ENCODE peak calls at places on chromosomes 5 and 9, in eight cellular contexts. L is AG10803; X is lung; I is PC-3; W is A549; Q is naive thymus-derived CD4-positive, alpha-beta T cell; A is psoas muscle; J is iPS DF 6.9. T is an unnamed sample.

GRCh38 chr5:109884676-109885075 is 194.9 kb downstream of the MAN2A1 start:
- DNase-seq in I (no peak), A (no peak), L (no peak), Q (no peak), X (no peak), W (no peak), J (no peak), T (no peak)

GRCh38 chr5:67659288-67659687 is 462.7 kb upstream of the CD180 start:
- DNase-seq in I (no peak), Q (no peak), L (no peak), J (no peak), A (no peak), X (no peak), W (no peak), T (no peak)

GRCh38 chr9:134355561-134356278 is 29.5 kb downstream of the RXRA start:
- DNase-seq in I (peak), J (no peak), W (no peak), X (peak), A (no peak), Q (no peak), L (no peak), T (no peak)

GRCh38 chr5:53035868-53036381 is 46.8 kb downstream of the ITGA2 start:
- DNase-seq in X (no peak), A (no peak), Q (no peak), W (peak), I (peak), L (no peak), J (no peak), T (no peak)

GRCh38 chr9:97388721-97389238 is 23.1 kb upstream of the TDRD7 start:
- DNase-seq in W (no peak), A (no peak), X (no peak), L (no peak), I (peak), J (no peak), Q (no peak), T (no peak)

GRCh38 chr5:150542933-150543445 is 35.1 kb downstream of the NDST1 start:
- DNase-seq in Q (no peak), J (no peak), W (no peak), I (no peak), L (no peak), X (no peak), A (no peak), T (no peak)

GRCh38 chr5:67173959-67174358 is 22.6 kb downstream of the CD180 start:
- DNase-seq in A (no peak), W (no peak), Q (no peak), J (no peak), I (no peak), L (no peak), X (no peak), T (no peak)

GRCh38 chr5:146797683-146798082 is 80.9 kb downstream of the PPP2R2B start:
- DNase-seq in J (no peak), W (no peak), L (no peak), X (no peak), A (no peak), Q (no peak), I (no peak), T (no peak)

GRCh38 chr9:128317629-128318028 is 4.6 kb downstream of the TRUB2 start:
- DNase-seq in J (no peak), L (no peak), X (no peak), I (peak), Q (no peak), A (no peak), W (no peak), T (no peak)

GRCh38 chr5:15702102-15702501 is 202.1 kb downstream of the FBXL7 start:
- DNase-seq in I (no peak), X (no peak), A (no peak), W (peak), J (no peak), Q (no peak), L (peak), T (peak)

GRCh38 chr9:72442212-72442607 is 77.2 kb upstream of the ZFAND5 start:
- DNase-seq in W (peak), Q (no peak), L (peak), A (no peak), I (peak), J (no peak), X (no peak), T (peak)

GRCh38 chr9:69324549-69325401 is at the start of gene ENTREP1:
- DNase-seq in I (peak), A (peak), X (peak), J (no peak), W (peak), Q (no peak), L (peak), T (peak)

GRCh38 chr5:6823996-6824395 is 110.8 kb downstream of the TENT4A start:
- DNase-seq in X (no peak), W (no peak), I (peak), J (no peak), Q (no peak), A (no peak), L (no peak), T (no peak)

GRCh38 chr5:135181653-135182052 is 147.6 kb upstream of the PITX1 start:
- DNase-seq in L (no peak), I (no peak), J (no peak), Q (no peak), X (no peak), W (no peak), A (no peak), T (no peak)

GRCh38 chr5:180366303-180366702 is 13.2 kb upstream of the GFPT2 start:
- DNase-seq in X (no peak), L (peak), A (peak), Q (no peak), I (no peak), J (no peak), W (no peak), T (peak)

GRCh38 chr9:133740891-133741290 is 2.7 kb upstream of the SARDH start:
- DNase-seq in Q (no peak), A (no peak), L (no peak), W (no peak), J (no peak), X (peak), I (no peak), T (no peak)

GRCh38 chr5:131209506-131210191 is 38.9 kb downstream of the LYRM7 start:
- DNase-seq in L (no peak), I (no peak), J (no peak), W (no peak), Q (peak), X (no peak), A (no peak), T (no peak)

DNA sequence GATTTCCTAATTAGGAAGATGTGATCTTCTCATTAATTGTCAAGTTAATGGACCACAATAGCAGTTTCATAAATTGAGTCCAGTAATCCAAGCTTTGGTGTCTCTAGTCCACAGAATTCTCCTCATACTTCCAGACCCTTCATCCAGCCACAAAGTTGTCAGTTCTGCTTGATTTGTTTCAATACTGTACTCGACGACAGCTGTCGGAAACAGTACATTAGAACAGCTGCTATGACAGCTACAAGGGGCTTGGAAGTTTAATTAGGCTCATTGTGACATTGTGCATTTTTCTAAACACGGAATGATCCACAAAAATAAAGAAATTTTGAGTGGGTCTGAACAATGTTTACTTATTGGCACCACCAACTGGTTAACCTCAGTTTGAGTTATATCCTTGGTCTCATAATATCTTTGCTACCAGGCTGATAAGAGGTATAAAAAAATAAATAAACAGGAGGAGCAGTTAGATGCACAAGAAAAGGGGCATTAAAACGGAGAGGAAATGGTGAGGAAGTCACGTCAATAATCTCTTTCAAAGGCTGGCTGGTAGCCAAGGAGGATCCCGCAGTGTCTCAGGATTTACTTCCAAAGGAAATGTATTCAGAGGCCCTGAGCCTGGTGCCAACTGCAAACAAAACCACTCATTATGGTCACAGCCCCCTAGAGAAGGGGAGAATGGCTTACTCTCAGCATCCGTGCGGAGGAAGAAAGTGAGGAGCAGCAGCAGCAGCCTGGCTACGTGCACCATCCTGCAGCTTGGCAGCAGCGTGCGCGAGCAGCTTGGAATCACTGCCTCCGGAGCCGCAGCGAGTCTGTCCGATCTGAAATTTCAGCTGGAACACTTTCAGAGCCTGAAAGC is 933.7 kb upstream of the DMAC1 start:
- DNase-seq in A (peak), W (no peak), X (no peak), I (no peak), J (no peak), L (no peak), Q (no peak), T (peak)
- H3K4me3 ChIP-seq in A (peak), W (no peak), X (no peak), I (no peak), J (no peak), L (no peak), Q (no peak), T (peak)

GRCh38 chr9:123834907-123835562 is 94.9 kb downstream of the DENND1A start:
- DNase-seq in W (no peak), J (no peak), I (no peak), X (no peak), Q (no peak), A (no peak), L (peak), T (peak)
- H3K4me3 ChIP-seq in W (no peak), J (no peak), I (no peak), X (no peak), Q (no peak), A (peak), L (no peak), T (no peak)

DNA sequence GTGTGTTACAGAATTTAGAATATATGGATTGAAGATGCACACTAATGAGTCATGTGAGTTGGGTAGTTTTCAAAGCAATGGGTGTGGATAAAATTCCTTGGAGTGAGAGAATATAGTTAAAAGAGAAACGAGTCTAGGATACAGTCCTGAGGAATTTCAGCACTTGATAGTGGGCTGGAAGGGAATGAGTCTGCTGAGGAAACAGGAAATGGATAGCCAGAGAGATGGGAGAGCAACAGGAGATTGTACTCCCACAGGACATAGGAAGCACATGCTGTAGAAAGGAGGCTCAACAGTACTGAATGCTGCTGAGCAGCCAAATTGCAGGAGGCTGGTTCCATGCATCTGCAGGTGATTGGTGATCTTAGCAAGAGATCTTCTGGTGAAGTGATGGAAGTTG is 68.1 kb downstream of the FBN2 start:
- DNase-seq in Q (no peak), A (no peak), I (no peak), X (no peak), W (no peak), L (peak), J (no peak), T (no peak)
- H3K4me3 ChIP-seq in Q (no peak), A (no peak), I (no peak), X (no peak), W (no peak), L (no peak), J (no peak), T (no peak)

GRCh38 chr5:54720346-54720745 is 202.8 kb downstream of the SNX18 start:
- DNase-seq in X (no peak), J (no peak), I (no peak), A (no peak), Q (no peak), L (no peak), W (no peak), T (no peak)

GRCh38 chr5:54718647-54719046 is 201.1 kb downstream of the SNX18 start:
- DNase-seq in J (no peak), Q (no peak), W (no peak), L (peak), I (no peak), A (peak), X (peak), T (peak)

GRCh38 chr5:54717459-54717858 is 199.9 kb downstream of the SNX18 start:
- DNase-seq in W (no peak), I (no peak), L (no peak), X (no peak), Q (no peak), J (no peak), A (no peak), T (no peak)

GRCh38 chr5:54717870-54718269 is 200.3 kb downstream of the SNX18 start:
- DNase-seq in L (no peak), J (no peak), Q (no peak), I (no peak), A (no peak), W (no peak), X (no peak), T (no peak)

DNA sequence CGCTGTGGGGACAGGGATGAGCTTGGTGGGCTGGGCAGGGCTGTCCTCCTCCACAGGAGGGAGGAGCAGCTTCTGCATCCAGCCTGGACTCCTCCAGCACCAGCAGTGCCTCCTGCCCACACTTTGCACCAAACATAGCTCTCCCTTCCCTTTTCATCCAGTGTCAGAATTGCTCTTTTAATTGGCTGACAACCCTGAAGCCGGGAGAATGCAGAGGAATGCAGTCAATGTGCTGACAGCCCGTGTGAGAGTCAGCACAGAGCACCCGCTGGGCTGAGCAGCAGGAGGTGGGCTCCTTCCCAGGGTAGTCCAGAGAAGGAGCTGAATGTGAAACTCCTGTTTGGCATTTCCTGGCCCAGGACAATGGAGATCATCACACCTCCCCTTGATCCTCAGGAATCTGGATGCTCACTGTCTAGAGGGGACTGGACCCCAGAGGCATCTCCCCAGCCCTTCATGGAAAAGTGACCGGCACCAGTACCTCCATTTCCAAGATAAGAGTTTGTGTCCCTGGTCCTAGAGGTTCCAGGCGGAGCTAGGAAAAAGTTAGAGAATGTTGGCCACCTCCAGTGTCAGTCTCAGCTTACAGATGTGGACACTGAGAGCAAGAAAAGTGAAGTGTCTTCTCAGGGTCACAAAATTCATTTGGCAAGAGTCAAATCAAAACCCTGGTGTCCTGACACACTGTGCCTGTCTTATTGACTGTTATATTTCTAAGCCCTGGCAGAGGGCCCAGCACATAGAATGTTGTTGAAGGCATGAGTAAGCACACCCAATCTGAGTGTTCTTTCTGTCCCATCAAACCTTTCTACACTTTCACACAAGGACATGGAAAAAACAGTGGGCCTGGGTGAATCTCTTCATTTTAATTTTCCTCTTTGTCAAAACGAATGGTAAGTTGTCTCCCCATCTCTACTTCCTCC is 202.1 kb downstream of the SNX18 start:
- DNase-seq in J (no peak), L (peak), X (no peak), A (no peak), I (peak), Q (no peak), W (no peak), T (peak)
- H3K4me3 ChIP-seq in J (no peak), L (no peak), X (no peak), A (no peak), I (no peak), Q (no peak), W (no peak), T (no peak)

DNA sequence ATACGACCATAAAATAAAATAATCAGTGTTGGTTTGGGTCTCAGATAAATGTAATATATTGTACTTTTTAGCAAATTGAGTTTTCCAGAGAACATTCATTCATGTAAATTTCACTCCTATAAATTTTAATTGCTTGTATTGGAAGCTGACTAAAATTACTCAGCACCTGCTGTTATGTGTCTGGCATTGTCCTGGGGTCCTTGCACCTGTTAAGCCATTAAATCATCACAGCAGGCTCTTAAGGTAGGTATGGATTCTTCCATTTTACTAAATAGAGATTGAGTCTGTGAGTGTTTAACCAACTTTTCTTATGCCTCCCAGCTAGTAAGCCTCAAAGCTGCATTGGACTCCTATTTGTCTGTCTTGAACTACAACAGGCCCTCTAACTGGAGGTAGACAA is 78.8 kb downstream of the PARP8 start:
- DNase-seq in I (no peak), Q (no peak), J (no peak), X (no peak), A (no peak), W (no peak), L (no peak), T (no peak)
- H3K4me3 ChIP-seq in I (no peak), Q (peak), J (no peak), X (no peak), A (peak), W (no peak), L (peak), T (no peak)